ENCODE peak calls at places on chromosome 11, in nine cellular contexts. One of them, this sample, is unnamed.
A peak's percentile ranks its signal among the peaks of the same experiment; 100 is the strongest.

GRCh38 chr11:64533501-64533900 is 57.5 kb upstream of the SLC22A12 start:
- DNase-seq in kidney glomerular epithelial cell: no peak
- DNase-seq in stimulated activated CD4-positive, alpha-beta T cell treated with anti-CD3 and anti-CD28 coated beads, Interleukin-1b, Interleukin-23, amount 100 ng/mL, for 48 hours: no peak
- DNase-seq in cardiac muscle cell: no peak
- DNase-seq in amygdala: no peak
- DNase-seq in non-pigmented ciliary epithelial cell: no peak
- DNase-seq in CD4-positive, CD25-positive, alpha-beta regulatory T cell: no peak
- DNase-seq in AG08396: no peak
- DNase-seq in activated T-cell treated with anti-CD3 and anti-CD28 coated beads for 24 hours: no peak
- DNase-seq in this sample: no peak

GRCh38 chr11:132715041-132715440 is 817.3 kb downstream of the OPCML start:
- DNase-seq in kidney glomerular epithelial cell: no peak
- DNase-seq in stimulated activated CD4-positive, alpha-beta T cell treated with anti-CD3 and anti-CD28 coated beads, Interleukin-1b, Interleukin-23, amount 100 ng/mL, for 48 hours: no peak
- DNase-seq in cardiac muscle cell: peak; percentile 7
- DNase-seq in amygdala: no peak
- DNase-seq in non-pigmented ciliary epithelial cell: no peak
- DNase-seq in CD4-positive, CD25-positive, alpha-beta regulatory T cell: no peak
- DNase-seq in AG08396: peak; percentile 9
- DNase-seq in activated T-cell treated with anti-CD3 and anti-CD28 coated beads for 24 hours: no peak
- DNase-seq in this sample: no peak

GRCh38 chr11:96188625-96189006 is 154.4 kb downstream of the MAML2 start:
- DNase-seq in kidney glomerular epithelial cell: peak; percentile 52
- DNase-seq in stimulated activated CD4-positive, alpha-beta T cell treated with anti-CD3 and anti-CD28 coated beads, Interleukin-1b, Interleukin-23, amount 100 ng/mL, for 48 hours: peak; percentile 40
- DNase-seq in cardiac muscle cell: peak; percentile 65
- DNase-seq in amygdala: no peak
- DNase-seq in non-pigmented ciliary epithelial cell: no peak
- DNase-seq in CD4-positive, CD25-positive, alpha-beta regulatory T cell: no peak
- DNase-seq in AG08396: no peak
- DNase-seq in activated T-cell treated with anti-CD3 and anti-CD28 coated beads for 24 hours: no peak
- DNase-seq in this sample: no peak

GRCh38 chr11:117700551-117700950 is 96.5 kb downstream of the DSCAML1 start:
- DNase-seq in kidney glomerular epithelial cell: no peak
- DNase-seq in stimulated activated CD4-positive, alpha-beta T cell treated with anti-CD3 and anti-CD28 coated beads, Interleukin-1b, Interleukin-23, amount 100 ng/mL, for 48 hours: no peak
- DNase-seq in cardiac muscle cell: no peak
- DNase-seq in amygdala: no peak
- DNase-seq in non-pigmented ciliary epithelial cell: no peak
- DNase-seq in CD4-positive, CD25-positive, alpha-beta regulatory T cell: no peak
- DNase-seq in AG08396: no peak
- DNase-seq in activated T-cell treated with anti-CD3 and anti-CD28 coated beads for 24 hours: no peak
- DNase-seq in this sample: no peak

GRCh38 chr11:130103296-130103814 is 33.7 kb downstream of the APLP2 start:
- DNase-seq in kidney glomerular epithelial cell: peak; percentile 94
- DNase-seq in stimulated activated CD4-positive, alpha-beta T cell treated with anti-CD3 and anti-CD28 coated beads, Interleukin-1b, Interleukin-23, amount 100 ng/mL, for 48 hours: no peak
- DNase-seq in cardiac muscle cell: peak; percentile 92
- DNase-seq in amygdala: no peak
- DNase-seq in non-pigmented ciliary epithelial cell: peak; percentile 96
- DNase-seq in CD4-positive, CD25-positive, alpha-beta regulatory T cell: no peak
- DNase-seq in AG08396: peak; percentile 78
- DNase-seq in activated T-cell treated with anti-CD3 and anti-CD28 coated beads for 24 hours: no peak
- DNase-seq in this sample: no peak

GRCh38 chr11:133619397-133619796 is 87.1 kb upstream of the OPCML start:
- DNase-seq in kidney glomerular epithelial cell: no peak
- DNase-seq in stimulated activated CD4-positive, alpha-beta T cell treated with anti-CD3 and anti-CD28 coated beads, Interleukin-1b, Interleukin-23, amount 100 ng/mL, for 48 hours: no peak
- DNase-seq in cardiac muscle cell: no peak
- DNase-seq in amygdala: no peak
- DNase-seq in non-pigmented ciliary epithelial cell: no peak
- DNase-seq in CD4-positive, CD25-positive, alpha-beta regulatory T cell: no peak
- DNase-seq in AG08396: no peak
- DNase-seq in activated T-cell treated with anti-CD3 and anti-CD28 coated beads for 24 hours: no peak
- DNase-seq in this sample: no peak

GRCh38 chr11:103183981-103184592 is 74.9 kb downstream of the DYNC2H1 start:
- DNase-seq in kidney glomerular epithelial cell: no peak
- DNase-seq in stimulated activated CD4-positive, alpha-beta T cell treated with anti-CD3 and anti-CD28 coated beads, Interleukin-1b, Interleukin-23, amount 100 ng/mL, for 48 hours: no peak
- DNase-seq in cardiac muscle cell: peak; percentile 4
- DNase-seq in amygdala: no peak
- DNase-seq in non-pigmented ciliary epithelial cell: no peak
- DNase-seq in CD4-positive, CD25-positive, alpha-beta regulatory T cell: no peak
- DNase-seq in AG08396: no peak
- DNase-seq in activated T-cell treated with anti-CD3 and anti-CD28 coated beads for 24 hours: no peak
- DNase-seq in this sample: no peak

GRCh38 chr11:44037658-44037998 is 10.2 kb upstream of the ACCSL start:
- DNase-seq in kidney glomerular epithelial cell: no peak
- DNase-seq in stimulated activated CD4-positive, alpha-beta T cell treated with anti-CD3 and anti-CD28 coated beads, Interleukin-1b, Interleukin-23, amount 100 ng/mL, for 48 hours: no peak
- DNase-seq in cardiac muscle cell: no peak
- DNase-seq in amygdala: no peak
- DNase-seq in non-pigmented ciliary epithelial cell: no peak
- DNase-seq in CD4-positive, CD25-positive, alpha-beta regulatory T cell: no peak
- DNase-seq in AG08396: no peak
- DNase-seq in activated T-cell treated with anti-CD3 and anti-CD28 coated beads for 24 hours: no peak
- DNase-seq in this sample: no peak

GRCh38 chr11:64340671-64341335 is 799 bp downstream of the CCDC88B start:
- DNase-seq in kidney glomerular epithelial cell: no peak
- DNase-seq in stimulated activated CD4-positive, alpha-beta T cell treated with anti-CD3 and anti-CD28 coated beads, Interleukin-1b, Interleukin-23, amount 100 ng/mL, for 48 hours: peak; percentile 81
- DNase-seq in cardiac muscle cell: no peak
- DNase-seq in amygdala: no peak
- DNase-seq in non-pigmented ciliary epithelial cell: no peak
- DNase-seq in CD4-positive, CD25-positive, alpha-beta regulatory T cell: peak; percentile 71
- DNase-seq in AG08396: no peak
- DNase-seq in activated T-cell treated with anti-CD3 and anti-CD28 coated beads for 24 hours: no peak
- DNase-seq in this sample: peak; percentile 81

GRCh38 chr11:129814244-129814992 is 1.2 kb upstream of the TMEM45B start:
- DNase-seq in kidney glomerular epithelial cell: no peak
- DNase-seq in stimulated activated CD4-positive, alpha-beta T cell treated with anti-CD3 and anti-CD28 coated beads, Interleukin-1b, Interleukin-23, amount 100 ng/mL, for 48 hours: peak; percentile 84
- DNase-seq in cardiac muscle cell: no peak
- DNase-seq in amygdala: no peak
- DNase-seq in non-pigmented ciliary epithelial cell: no peak
- DNase-seq in CD4-positive, CD25-positive, alpha-beta regulatory T cell: no peak
- DNase-seq in AG08396: no peak
- DNase-seq in activated T-cell treated with anti-CD3 and anti-CD28 coated beads for 24 hours: peak; percentile 67
- DNase-seq in this sample: peak; percentile 68

GRCh38 chr11:125479113-125479512 is 17.0 kb downstream of the FEZ1 start:
- DNase-seq in kidney glomerular epithelial cell: no peak
- DNase-seq in stimulated activated CD4-positive, alpha-beta T cell treated with anti-CD3 and anti-CD28 coated beads, Interleukin-1b, Interleukin-23, amount 100 ng/mL, for 48 hours: no peak
- DNase-seq in cardiac muscle cell: no peak
- DNase-seq in amygdala: no peak
- DNase-seq in non-pigmented ciliary epithelial cell: no peak
- DNase-seq in CD4-positive, CD25-positive, alpha-beta regulatory T cell: no peak
- DNase-seq in AG08396: no peak
- DNase-seq in activated T-cell treated with anti-CD3 and anti-CD28 coated beads for 24 hours: no peak
- DNase-seq in this sample: no peak

GRCh38 chr11:46271875-46272815 is 5.3 kb upstream of the CREB3L1 start:
- DNase-seq in kidney glomerular epithelial cell: no peak
- DNase-seq in stimulated activated CD4-positive, alpha-beta T cell treated with anti-CD3 and anti-CD28 coated beads, Interleukin-1b, Interleukin-23, amount 100 ng/mL, for 48 hours: no peak
- DNase-seq in cardiac muscle cell: peak; percentile 29
- DNase-seq in amygdala: no peak
- DNase-seq in non-pigmented ciliary epithelial cell: no peak
- DNase-seq in CD4-positive, CD25-positive, alpha-beta regulatory T cell: no peak
- DNase-seq in AG08396: no peak
- DNase-seq in activated T-cell treated with anti-CD3 and anti-CD28 coated beads for 24 hours: no peak
- DNase-seq in this sample: no peak

GRCh38 chr11:68855205-68855978 is 13.7 kb upstream of the CPT1A start:
- DNase-seq in kidney glomerular epithelial cell: no peak
- DNase-seq in stimulated activated CD4-positive, alpha-beta T cell treated with anti-CD3 and anti-CD28 coated beads, Interleukin-1b, Interleukin-23, amount 100 ng/mL, for 48 hours: no peak
- DNase-seq in cardiac muscle cell: peak; percentile 80
- DNase-seq in amygdala: no peak
- DNase-seq in non-pigmented ciliary epithelial cell: no peak
- DNase-seq in CD4-positive, CD25-positive, alpha-beta regulatory T cell: no peak
- DNase-seq in AG08396: peak; percentile 63
- DNase-seq in activated T-cell treated with anti-CD3 and anti-CD28 coated beads for 24 hours: no peak
- DNase-seq in this sample: peak; percentile 18

GRCh38 chr11:8229299-8230177 is 34.1 kb downstream of the LMO1 start:
- DNase-seq in kidney glomerular epithelial cell: peak; percentile 1
- DNase-seq in stimulated activated CD4-positive, alpha-beta T cell treated with anti-CD3 and anti-CD28 coated beads, Interleukin-1b, Interleukin-23, amount 100 ng/mL, for 48 hours: no peak
- DNase-seq in cardiac muscle cell: peak; percentile 33
- DNase-seq in amygdala: no peak
- DNase-seq in non-pigmented ciliary epithelial cell: no peak
- DNase-seq in CD4-positive, CD25-positive, alpha-beta regulatory T cell: no peak
- DNase-seq in AG08396: no peak
- DNase-seq in activated T-cell treated with anti-CD3 and anti-CD28 coated beads for 24 hours: no peak
- DNase-seq in this sample: no peak

GRCh38 chr11:116224154-116224888 is 548.5 kb downstream of the BUD13 start:
- DNase-seq in kidney glomerular epithelial cell: peak; percentile 33
- DNase-seq in stimulated activated CD4-positive, alpha-beta T cell treated with anti-CD3 and anti-CD28 coated beads, Interleukin-1b, Interleukin-23, amount 100 ng/mL, for 48 hours: peak; percentile 4
- DNase-seq in cardiac muscle cell: peak; percentile 48
- DNase-seq in amygdala: no peak
- DNase-seq in non-pigmented ciliary epithelial cell: no peak
- DNase-seq in CD4-positive, CD25-positive, alpha-beta regulatory T cell: no peak
- DNase-seq in AG08396: peak; percentile 50
- DNase-seq in activated T-cell treated with anti-CD3 and anti-CD28 coated beads for 24 hours: peak; percentile 5
- DNase-seq in this sample: peak; percentile 19

GRCh38 chr11:18383388-18384156 is 10.8 kb upstream of the LDHA start:
- DNase-seq in kidney glomerular epithelial cell: peak; percentile 97
- DNase-seq in stimulated activated CD4-positive, alpha-beta T cell treated with anti-CD3 and anti-CD28 coated beads, Interleukin-1b, Interleukin-23, amount 100 ng/mL, for 48 hours: peak; percentile 91
- DNase-seq in cardiac muscle cell: peak; percentile 89
- DNase-seq in amygdala: no peak
- DNase-seq in non-pigmented ciliary epithelial cell: peak; percentile 76
- DNase-seq in CD4-positive, CD25-positive, alpha-beta regulatory T cell: peak; percentile 40
- DNase-seq in AG08396: peak; percentile 87
- DNase-seq in activated T-cell treated with anti-CD3 and anti-CD28 coated beads for 24 hours: peak; percentile 76
- DNase-seq in this sample: peak; percentile 92

GRCh38 chr11:10878408-10879214 is 20.8 kb upstream of the ZBED5 start:
- DNase-seq in kidney glomerular epithelial cell: peak; percentile 67
- DNase-seq in stimulated activated CD4-positive, alpha-beta T cell treated with anti-CD3 and anti-CD28 coated beads, Interleukin-1b, Interleukin-23, amount 100 ng/mL, for 48 hours: no peak
- DNase-seq in cardiac muscle cell: peak; percentile 84
- DNase-seq in amygdala: no peak
- DNase-seq in non-pigmented ciliary epithelial cell: no peak
- DNase-seq in CD4-positive, CD25-positive, alpha-beta regulatory T cell: no peak
- DNase-seq in AG08396: peak; percentile 39
- DNase-seq in activated T-cell treated with anti-CD3 and anti-CD28 coated beads for 24 hours: no peak
- DNase-seq in this sample: no peak